ENCODE peak calls at places on chromosomes 2 and 18, in nine cellular contexts. N is MM.1S, X is thyroid gland, B is heart left ventricle, Y is heart right ventricle, K is ovary, S is IMR-90, W is adrenal gland, F is colonic mucosa. A is an unnamed sample. For H3K4me1, the result is how much of the 10 kb centered on the place peaks cover.

GRCh38 chr18:59096098-59096779 is 43.4 kb upstream of the SEC11C start:
- DNase-seq in Y (no peak), B (no peak), N (no peak), W (no peak), F (no peak), S (no peak), X (no peak), K (no peak), A (no peak)

GRCh38 chr18:21604711-21605110 is 4.2 kb upstream of the ESCO1 start:
- DNase-seq in W (no peak), N (peak), B (no peak), X (no peak), Y (no peak), K (no peak), S (peak), F (no peak), A (no peak)

GRCh38 chr18:63422862-63423304 is 607 bp upstream of the VPS4B start:
- DNase-seq in F (no peak), S (no peak), Y (no peak), W (no peak), N (peak), X (no peak), K (no peak), B (no peak), A (no peak)

GRCh38 chr2:168758970-168759820 is 43.2 kb upstream of the NOSTRIN start:
- DNase-seq in W (peak), B (no peak), K (peak), Y (no peak), N (peak), S (peak), X (peak), F (no peak), A (no peak)

GRCh38 chr2:164840458-164840929 is 1.1 kb downstream of the COBLL1 start:
- DNase-seq in F (peak), S (no peak), X (peak), W (peak), N (peak), B (peak), K (peak), Y (peak), A (no peak)

GRCh38 chr18:9150116-9150515 is 13.5 kb downstream of the ANKRD12 start:
- DNase-seq in N (no peak), B (no peak), S (no peak), Y (no peak), W (no peak), X (no peak), K (no peak), F (no peak), A (no peak)

GRCh38 chr2:232901711-232902578 is 31.9 kb downstream of the SNORC start:
- DNase-seq in S (peak), K (no peak), N (no peak), Y (no peak), B (no peak), W (peak), X (no peak), F (no peak), A (no peak)

GRCh38 chr2:186572705-186573104 is 17.2 kb upstream of the ITGAV start:
- DNase-seq in B (no peak), K (no peak), W (no peak), S (no peak), Y (no peak), X (no peak), F (no peak), N (no peak), A (no peak)

DNA sequence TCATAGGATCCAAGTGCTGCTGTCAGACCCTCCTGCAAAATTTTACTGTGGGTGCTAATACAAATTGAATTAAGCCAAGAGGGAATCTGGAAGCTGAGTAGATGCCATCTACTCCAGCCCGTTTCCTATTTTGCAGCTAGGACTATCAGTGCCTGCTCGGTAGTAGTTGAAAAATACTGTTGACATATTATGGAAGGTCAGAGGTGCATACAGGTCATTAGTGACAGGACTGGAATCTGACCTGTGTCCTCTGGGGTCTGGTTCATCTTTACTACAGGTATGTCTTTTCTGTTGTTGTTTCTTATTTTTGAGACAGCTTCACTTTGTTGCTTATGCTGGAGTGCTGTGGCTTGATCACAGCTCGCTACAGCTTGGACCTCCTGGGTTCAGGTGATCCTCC is 58.8 kb downstream of the MAP4K4 start:
- DNase-seq in Y (no peak), S (no peak), W (no peak), F (no peak), K (no peak), B (no peak), N (no peak), X (no peak), A (no peak)
- H3K4me1 ChIP-seq in Y (half or more), S (under half), W (under half), F (under half), K (under half), B (under half), N (under half), X (under half), A (under half)

GRCh38 chr2:30026091-30027055 is 105.0 kb upstream of the ALK start:
- DNase-seq in Y (peak), X (peak), B (peak), S (peak), N (no peak), W (peak), K (no peak), F (no peak), A (no peak)
- TF ChIP-seq CTCF in Y (peak), X (peak), B (peak), S (peak), N (peak), W (peak), K (no peak), F (peak), A (peak)

GRCh38 chr2:239212553-239213419 is 188.0 kb downstream of the HDAC4 start:
- DNase-seq in S (no peak), X (no peak), K (no peak), N (no peak), W (peak), Y (no peak), B (no peak), F (no peak), A (no peak)

GRCh38 chr2:239212121-239212520 is 188.7 kb downstream of the HDAC4 start:
- DNase-seq in F (no peak), S (no peak), N (no peak), W (no peak), X (no peak), B (no peak), K (no peak), Y (no peak), A (no peak)

GRCh38 chr2:239214725-239215124 is 186.1 kb downstream of the HDAC4 start:
- DNase-seq in K (no peak), N (no peak), W (no peak), S (no peak), B (no peak), F (no peak), Y (no peak), X (no peak), A (no peak)

GRCh38 chr2:239215136-239215925 is 185.5 kb downstream of the HDAC4 start:
- DNase-seq in X (no peak), Y (no peak), S (no peak), N (no peak), F (no peak), K (no peak), W (no peak), B (no peak), A (no peak)

DNA sequence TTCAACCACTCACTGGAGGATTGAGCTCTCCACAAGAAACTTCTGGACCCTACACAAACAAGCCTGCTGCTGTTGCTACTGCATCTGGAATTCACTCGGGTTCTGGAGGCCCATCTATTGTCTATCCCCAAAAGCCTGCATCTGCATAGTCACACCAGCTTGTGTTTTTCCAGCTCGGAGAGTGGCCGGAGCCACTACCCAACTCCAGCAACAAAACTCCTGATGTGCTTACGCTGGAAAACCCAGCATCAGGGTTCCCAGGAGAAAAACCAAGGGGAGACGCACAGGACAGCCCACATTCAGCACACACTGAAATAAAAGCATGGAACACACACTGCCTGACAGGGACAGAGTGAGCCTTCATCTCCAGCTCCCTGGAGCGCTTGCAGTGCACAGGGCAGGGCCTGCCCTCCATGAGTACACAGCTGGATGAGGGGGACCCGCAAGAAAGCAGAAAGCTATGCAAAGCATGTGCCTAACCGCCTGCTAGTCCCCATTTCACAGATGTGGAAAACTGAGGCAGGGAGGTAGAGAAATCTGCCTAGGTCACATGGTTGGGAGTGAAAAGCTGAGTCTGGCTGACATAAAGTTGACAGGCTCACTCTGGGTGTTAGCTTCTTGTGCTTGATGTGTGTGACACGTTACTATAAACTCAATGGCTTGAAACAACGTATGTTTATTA is 187.3 kb downstream of the HDAC4 start:
- DNase-seq in F (no peak), Y (no peak), B (no peak), W (peak), N (no peak), S (no peak), X (no peak), K (no peak), A (no peak)
- H3K4me1 ChIP-seq in F (under half), Y (under half), B (under half), W (under half), N (under half), S (under half), X (under half), K (under half), A (half or more)

GRCh38 chr18:5851998-5852397 is 43.3 kb downstream of the TMEM200C start:
- DNase-seq in X (no peak), Y (no peak), B (no peak), W (no peak), N (no peak), F (no peak), S (no peak), K (no peak), A (no peak)
- TF ChIP-seq CTCF in X (no peak), Y (no peak), B (peak), W (no peak), N (peak), F (no peak), S (peak), K (no peak), A (no peak)

GRCh38 chr2:28431741-28432140 is 39.1 kb downstream of the FOSL2 start:
- DNase-seq in F (no peak), K (no peak), S (no peak), Y (no peak), B (no peak), X (no peak), N (no peak), W (no peak), A (no peak)
- H3K4me1 ChIP-seq in F (under half), K (under half), S (under half), Y (under half), B (under half), X (under half), N (under half), W (under half), A (under half)

GRCh38 chr18:75041586-75041985 is 167.4 kb downstream of the PTGR3 start:
- DNase-seq in F (no peak), K (no peak), Y (no peak), X (no peak), S (peak), B (no peak), N (no peak), W (no peak), A (no peak)
- TF ChIP-seq CTCF in F (peak), K (no peak), Y (peak), X (no peak), S (peak), B (peak), N (peak), W (peak), A (no peak)

DNA sequence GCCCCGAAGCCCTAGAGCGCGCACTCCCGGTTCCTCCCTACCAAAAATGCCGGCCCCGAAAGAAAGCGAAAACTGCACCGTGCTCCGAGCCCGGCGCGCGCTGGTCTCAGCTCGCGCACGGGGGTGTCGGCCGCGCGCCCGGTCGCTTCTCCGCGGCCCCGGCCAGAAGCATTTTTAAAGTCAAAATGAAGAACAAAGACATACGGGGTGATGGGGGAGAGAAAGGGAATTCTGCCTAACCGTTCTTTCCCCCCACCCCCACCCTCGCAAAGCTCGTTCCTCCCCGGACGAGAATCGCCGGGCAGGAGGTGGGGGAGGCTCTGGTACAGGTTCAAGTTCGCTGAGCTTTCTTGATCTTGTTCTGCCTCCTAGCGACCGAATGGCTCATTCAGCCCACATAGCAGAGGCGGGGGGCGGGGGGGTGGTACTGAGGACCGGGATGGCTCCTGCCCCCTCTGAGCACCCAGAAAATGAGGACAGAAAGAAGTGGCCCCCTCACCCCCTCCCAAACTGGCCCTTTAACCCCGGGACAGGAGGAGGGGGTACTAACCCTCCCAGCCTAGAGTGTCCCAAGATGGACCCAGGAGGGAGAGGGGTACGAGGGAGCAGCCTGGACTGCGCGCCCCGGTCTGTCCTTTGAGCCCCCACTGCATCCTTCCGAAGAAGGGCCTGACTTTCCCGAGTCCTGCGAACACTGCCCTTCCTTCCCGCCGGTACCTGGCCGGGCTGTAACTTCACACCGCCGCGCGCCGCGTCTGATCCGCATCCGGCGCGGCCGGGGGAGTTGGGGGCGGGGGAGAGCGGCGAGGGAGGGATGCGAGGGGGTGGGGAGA is 3.1 kb downstream of the BCL11A start:
- DNase-seq in W (peak), X (peak), F (peak), Y (peak), N (peak), B (peak), S (peak), K (peak), A (peak)
- H3K4me1 ChIP-seq in W (under half), X (under half), F (under half), Y (half or more), N (under half), B (under half), S (under half), K (under half), A (under half)

GRCh38 chr2:73359915-73360697 is 25.5 kb upstream of the ALMS1 start:
- DNase-seq in W (no peak), B (no peak), X (no peak), Y (no peak), K (no peak), N (no peak), S (no peak), F (no peak), A (no peak)
- TF ChIP-seq CTCF in W (peak), B (peak), X (no peak), Y (peak), K (no peak), N (peak), S (peak), F (peak), A (peak)

GRCh38 chr2:173104156-173104555 is 28.5 kb downstream of the MAP3K20 start:
- DNase-seq in K (no peak), Y (no peak), N (no peak), F (no peak), S (no peak), W (no peak), B (no peak), X (no peak), A (no peak)
- H3K4me1 ChIP-seq in K (under half), Y (half or more), N (under half), F (under half), S (under half), W (under half), B (under half), X (under half), A (under half)

A was measured in esophagus squamous epithelium.